ENCODE peak calls at places on chromosomes 5 and 9, in nine cellular contexts. G is uterus, K is ovary, V is caudate nucleus, H is psoas muscle, U is prostate gland, F is SJSA1, S is A549, Y is mesendoderm. X is an unnamed sample.

GRCh38 chr5:140925806-140926205 is 293 bp upstream of the PCDHAC1 start:
- DNase-seq in G (no peak), K (no peak), V (no peak), H (no peak), U (no peak), F (no peak), S (no peak), Y (no peak), X (no peak)

GRCh38 chr9:89880721-89881120 is 275.9 kb downstream of the GADD45G start:
- DNase-seq in G (no peak), K (no peak), V (no peak), H (no peak), U (no peak), F (peak), S (no peak), Y (no peak), X (no peak)

GRCh38 chr9:136926154-136926704 is 18.3 kb downstream of the FBXW5 start:
- DNase-seq in G (no peak), K (no peak), V (no peak), H (no peak), U (no peak), F (no peak), S (no peak), Y (no peak), X (no peak)

GRCh38 chr9:78552802-78553201 is 255.9 kb downstream of the PSAT1 start:
- DNase-seq in G (no peak), K (no peak), V (no peak), H (no peak), U (no peak), F (no peak), S (no peak), Y (no peak), X (no peak)

GRCh38 chr5:180784497-180785097 is 18.0 kb downstream of the MGAT1 start:
- DNase-seq in G (peak), K (peak), V (peak), H (peak), U (peak), F (peak), S (peak), Y (peak), X (peak)

GRCh38 chr5:87339986-87340385 is 72.3 kb downstream of the RASA1 start:
- DNase-seq in G (no peak), K (no peak), V (no peak), H (no peak), U (no peak), F (no peak), S (no peak), Y (no peak), X (no peak)

GRCh38 chr9:132498811-132499210 is 83.6 kb upstream of the BARHL1 start:
- DNase-seq in G (no peak), K (no peak), V (no peak), H (no peak), U (no peak), F (no peak), S (no peak), Y (no peak), X (no peak)

GRCh38 chr9:135909371-135909770 is 2.0 kb upstream of the CAMSAP1 start:
- DNase-seq in G (no peak), K (peak), V (no peak), H (no peak), U (no peak), F (no peak), S (no peak), Y (no peak), X (no peak)

GRCh38 chr9:136485049-136485647 is 2.3 kb upstream of the SEC16A start:
- DNase-seq in G (peak), K (peak), V (peak), H (peak), U (peak), F (peak), S (peak), Y (peak), X (peak)

GRCh38 chr5:125894383-125894782 is 528.8 kb upstream of the GRAMD2B start:
- DNase-seq in G (no peak), K (no peak), V (no peak), H (no peak), U (peak), F (no peak), S (no peak), Y (no peak), X (no peak)

GRCh38 chr5:89055011-89055704 is 172.2 kb upstream of the MEF2C start:
- DNase-seq in G (no peak), K (no peak), V (no peak), H (no peak), U (no peak), F (no peak), S (no peak), Y (no peak), X (no peak)

GRCh38 chr5:64229163-64229774 is 63.6 kb downstream of the RNF180 start:
- DNase-seq in G (no peak), K (no peak), V (no peak), H (no peak), U (no peak), F (no peak), S (peak), Y (peak), X (no peak)

GRCh38 chr9:74497750-74498615 is 848 bp downstream of the RORB start:
- DNase-seq in G (no peak), K (no peak), V (no peak), H (peak), U (no peak), F (peak), S (no peak), Y (peak), X (no peak)

GRCh38 chr9:70080481-70081119 is 37.0 kb downstream of the MAMDC2 start:
- DNase-seq in G (peak), K (peak), V (no peak), H (no peak), U (no peak), F (peak), S (no peak), Y (peak), X (no peak)

GRCh38 chr5:5139358-5140050 is 626 bp upstream of the ADAMTS16 start:
- DNase-seq in G (no peak), K (no peak), V (no peak), H (no peak), U (no peak), F (no peak), S (no peak), Y (no peak), X (no peak)

GRCh38 chr5:14342306-14342705 is 199.2 kb downstream of the TRIO start:
- DNase-seq in G (no peak), K (no peak), V (no peak), H (no peak), U (no peak), F (no peak), S (no peak), Y (no peak), X (no peak)

GRCh38 chr5:127754259-127754658 is 51.1 kb downstream of the CCDC192 start:
- DNase-seq in G (no peak), K (no peak), V (no peak), H (no peak), U (peak), F (no peak), S (no peak), Y (no peak), X (no peak)

GRCh38 chr5:14932902-14933475 is 61.4 kb upstream of the ANKH start:
- DNase-seq in G (no peak), K (no peak), V (no peak), H (no peak), U (no peak), F (no peak), S (no peak), Y (no peak), X (no peak)

GRCh38 chr5:154479944-154480750 is 2.1 kb upstream of the HAND1 start:
- DNase-seq in G (no peak), K (no peak), V (no peak), H (peak), U (no peak), F (no peak), S (no peak), Y (peak), X (no peak)

GRCh38 chr5:115842089-115842881 is 550 bp downstream of the AP3S1 start:
- DNase-seq in G (no peak), K (no peak), V (no peak), H (no peak), U (peak), F (peak), S (peak), Y (no peak), X (no peak)

GRCh38 chr5:91206734-91207133 is 176.4 kb downstream of the ARRDC3 start:
- DNase-seq in G (no peak), K (no peak), V (no peak), H (no peak), U (no peak), F (peak), S (no peak), Y (no peak), X (no peak)

GRCh38 chr5:172837640-172838039 is 3.6 kb downstream of the ERGIC1 start:
- DNase-seq in G (no peak), K (no peak), V (no peak), H (peak), U (peak), F (no peak), S (no peak), Y (no peak), X (no peak)

GRCh38 chr5:19920761-19921160 is 67.2 kb downstream of the CDH18 start:
- DNase-seq in G (no peak), K (no peak), V (no peak), H (no peak), U (no peak), F (no peak), S (no peak), Y (no peak), X (no peak)

GRCh38 chr9:90870646-90871326 is 69.2 kb downstream of the SYK start:
- DNase-seq in G (no peak), K (no peak), V (no peak), H (no peak), U (no peak), F (no peak), S (peak), Y (peak), X (no peak)

GRCh38 chr5:168978015-168978414 is 322.9 kb downstream of the SLIT3 start:
- DNase-seq in G (no peak), K (no peak), V (no peak), H (no peak), U (no peak), F (peak), S (no peak), Y (no peak), X (no peak)

GRCh38 chr9:131671150-131671549 is 68.7 kb downstream of the RAPGEF1 start:
- DNase-seq in G (no peak), K (no peak), V (no peak), H (no peak), U (no peak), F (no peak), S (no peak), Y (peak), X (no peak)

GRCh38 chr5:5314626-5315025 is 107.9 kb upstream of the ICE1 start:
- DNase-seq in G (no peak), K (no peak), V (no peak), H (no peak), U (no peak), F (no peak), S (no peak), Y (no peak), X (no peak)

GRCh38 chr5:140344683-140345423 is 1.6 kb downstream of the HBEGF start:
- DNase-seq in G (no peak), K (no peak), V (no peak), H (peak), U (no peak), F (no peak), S (peak), Y (peak), X (no peak)

GRCh38 chr5:170266570-170267379 is 30.8 kb downstream of the LCP2 start:
- DNase-seq in G (no peak), K (no peak), V (no peak), H (no peak), U (no peak), F (no peak), S (no peak), Y (no peak), X (no peak)

GRCh38 chr5:7320641-7321170 is 75.2 kb upstream of the ADCY2 start:
- DNase-seq in G (no peak), K (no peak), V (no peak), H (no peak), U (no peak), F (no peak), S (no peak), Y (no peak), X (no peak)

GRCh38 chr9:121883281-121884056 is 209.6 kb downstream of the TTLL11 start:
- DNase-seq in G (no peak), K (no peak), V (no peak), H (no peak), U (no peak), F (no peak), S (no peak), Y (peak), X (no peak)

GRCh38 chr9:7481570-7481969 is 318.0 kb downstream of the DMAC1 start:
- DNase-seq in G (no peak), K (no peak), V (no peak), H (no peak), U (no peak), F (no peak), S (no peak), Y (no peak), X (no peak)

GRCh38 chr9:7479300-7479699 is 320.3 kb downstream of the DMAC1 start:
- DNase-seq in G (no peak), K (no peak), V (no peak), H (no peak), U (no peak), F (no peak), S (no peak), Y (peak), X (no peak)
- H3K27ac ChIP-seq in G (no peak), K (no peak), V (no peak), H (no peak), U (no peak), F (no peak), S (no peak), Y (no peak), X (no peak)

DNA sequence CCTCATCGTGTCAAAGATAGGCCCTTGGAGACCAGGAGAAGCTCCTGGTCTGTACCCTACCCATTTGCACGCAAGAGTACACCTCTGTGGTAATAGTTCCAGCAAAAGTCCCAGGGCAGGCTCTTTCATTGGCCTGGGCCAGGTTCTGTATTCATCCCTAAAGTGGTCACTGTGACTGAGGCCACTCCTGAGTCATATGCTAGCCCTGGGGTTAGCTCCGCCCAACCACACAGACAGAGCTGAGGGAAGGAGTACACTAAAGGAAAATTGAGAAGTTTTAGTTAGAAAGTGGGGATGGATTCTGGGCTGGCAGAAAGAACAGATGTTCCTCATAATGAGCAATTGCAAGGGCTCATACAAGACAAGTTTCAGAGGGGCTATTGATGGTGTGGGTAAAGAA is 206.7 kb downstream of the ARHGAP26 start:
- DNase-seq in G (no peak), K (no peak), V (no peak), H (no peak), U (no peak), F (peak), S (no peak), Y (no peak), X (no peak)
- H3K27ac ChIP-seq in G (no peak), K (no peak), V (no peak), H (no peak), U (no peak), F (peak), S (no peak), Y (no peak), X (no peak)

DNA sequence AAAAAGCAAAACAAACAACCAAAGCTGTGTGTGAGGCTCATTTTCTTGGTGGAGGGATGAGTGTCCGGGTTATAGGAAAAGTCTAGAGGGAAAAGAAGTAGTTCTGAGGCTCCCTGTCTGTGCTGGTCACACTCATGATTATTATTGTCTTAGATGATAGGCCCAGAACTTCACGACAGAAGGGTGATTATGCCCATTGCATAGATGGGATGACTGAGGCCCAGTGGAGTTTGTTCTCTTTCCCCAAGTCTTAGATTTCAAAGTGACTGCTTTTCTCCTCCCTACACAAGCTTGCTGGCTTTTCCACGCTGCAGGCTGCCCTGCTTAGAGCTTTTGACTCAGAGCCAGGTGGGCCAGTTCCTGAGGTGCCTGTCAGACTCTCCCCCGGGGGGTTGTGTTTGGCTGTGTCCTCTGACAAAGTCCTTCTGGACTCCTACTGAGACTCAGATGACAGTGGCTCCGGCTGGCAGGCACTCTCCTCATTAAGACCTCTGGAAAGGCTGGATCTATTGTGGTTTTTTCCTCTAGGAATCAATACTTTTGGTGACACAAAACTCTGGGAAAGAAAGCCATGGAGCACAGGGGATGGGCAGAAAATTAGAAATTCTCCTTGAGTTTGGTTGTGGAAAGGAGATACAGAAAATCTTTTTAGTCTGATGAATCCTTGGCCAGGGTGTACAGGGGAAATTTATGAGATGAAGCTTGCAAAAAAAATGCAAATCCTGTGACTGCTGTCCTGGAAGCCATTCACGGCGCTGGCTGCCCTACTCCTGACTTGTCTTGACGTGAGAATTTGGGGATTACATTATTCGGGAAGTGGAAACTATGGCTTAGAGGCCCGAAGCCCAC is 120.9 kb downstream of the NSG2 start:
- DNase-seq in G (peak), K (no peak), V (no peak), H (no peak), U (no peak), F (no peak), S (no peak), Y (no peak), X (peak)
- H3K27ac ChIP-seq in G (no peak), K (no peak), V (no peak), H (no peak), U (no peak), F (no peak), S (no peak), Y (no peak), X (no peak)

GRCh38 chr9:106877345-106877744 is 14.4 kb downstream of the ZNF462 start:
- DNase-seq in G (no peak), K (no peak), V (no peak), H (no peak), U (no peak), F (no peak), S (no peak), Y (no peak), X (no peak)

GRCh38 chr9:106878943-106879916 is 16.3 kb downstream of the ZNF462 start:
- DNase-seq in G (peak), K (peak), V (no peak), H (peak), U (peak), F (peak), S (no peak), Y (no peak), X (no peak)

GRCh38 chr9:106880081-106880480 is 17.1 kb downstream of the ZNF462 start:
- DNase-seq in G (no peak), K (no peak), V (no peak), H (no peak), U (no peak), F (no peak), S (no peak), Y (no peak), X (no peak)

GRCh38 chr9:106880863-106881262 is 17.9 kb downstream of the ZNF462 start:
- DNase-seq in G (no peak), K (no peak), V (no peak), H (peak), U (no peak), F (no peak), S (no peak), Y (no peak), X (no peak)

GRCh38 chr9:106878081-106878837 is 15.3 kb downstream of the ZNF462 start:
- DNase-seq in G (no peak), K (no peak), V (no peak), H (no peak), U (no peak), F (no peak), S (no peak), Y (peak), X (no peak)
- H3K27ac ChIP-seq in G (peak), K (peak), V (peak), H (peak), U (peak), F (peak), S (no peak), Y (no peak), X (peak)

GRCh38 chr9:21558627-21559401 is 76.7 kb upstream of the IFNE start:
- DNase-seq in G (no peak), K (no peak), V (no peak), H (no peak), U (no peak), F (no peak), S (no peak), Y (peak), X (no peak)
- H3K27ac ChIP-seq in G (no peak), K (no peak), V (no peak), H (no peak), U (peak), F (peak), S (peak), Y (no peak), X (no peak)

DNA sequence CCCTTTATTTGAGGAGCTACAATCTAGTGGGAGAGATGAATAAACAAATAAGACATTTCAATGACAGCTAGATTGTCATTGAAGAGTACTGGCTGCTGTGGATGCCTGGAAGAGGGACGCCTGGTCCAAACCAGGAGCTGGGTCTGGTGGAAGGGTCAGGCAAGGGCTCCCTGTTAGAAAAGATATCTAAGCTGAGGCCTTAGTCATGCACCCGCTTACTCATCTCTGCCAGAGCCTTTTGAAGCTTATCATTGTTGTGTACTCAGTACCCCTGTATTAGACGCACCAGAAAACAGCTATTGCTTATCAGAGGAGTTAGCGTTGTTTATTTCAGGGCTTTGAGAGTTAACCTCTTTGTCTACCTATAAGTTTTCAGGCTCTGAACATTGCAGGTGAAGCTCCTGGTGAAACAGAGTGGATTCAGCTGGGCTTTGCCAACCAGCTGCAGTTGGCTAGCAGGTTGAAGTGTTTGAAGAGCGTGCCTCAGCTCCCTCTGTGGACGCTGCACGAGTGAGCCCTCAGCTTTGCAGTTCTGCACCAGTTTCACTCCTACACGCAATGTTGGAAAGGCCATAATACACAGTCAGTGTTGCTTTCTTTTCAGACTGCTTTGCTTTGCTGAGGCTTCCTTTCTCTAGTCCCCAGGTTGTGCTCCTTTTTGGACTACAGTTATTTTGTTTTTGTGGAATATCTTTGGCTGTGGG is 5.6 kb upstream of the GPR151 start:
- DNase-seq in G (no peak), K (no peak), V (no peak), H (no peak), U (no peak), F (no peak), S (no peak), Y (no peak), X (no peak)
- H3K27ac ChIP-seq in G (no peak), K (no peak), V (no peak), H (no peak), U (no peak), F (no peak), S (no peak), Y (no peak), X (no peak)

X was measured in substantia nigra.